ENCODE peak calls at places on chromosomes 12 and 14, in five cellular contexts. L, P, C, G and R are unnamed samples.
A peak's percentile ranks its signal among the peaks of the same experiment; 100 is the strongest.

GRCh38 chr12:121391619-121392324 is 8.1 kb upstream of the RNF34 start:
- DNase-seq in L (no peak), P (no peak), C (no peak), G (no peak), R (no peak)

GRCh38 chr12:9760699-9761406 is at the start of gene CD69:
- DNase-seq in L (no peak), P (peak; percentile 80), C (peak; percentile 51), G (no peak), R (no peak)

GRCh38 chr14:90781344-90781761 is 34.9 kb downstream of the TTC7B start:
- DNase-seq in L (no peak), P (no peak), C (no peak), G (peak; percentile 36), R (no peak)

GRCh38 chr14:79629372-79629771 is 581.9 kb downstream of the DIO2 start:
- DNase-seq in L (no peak), P (no peak), C (no peak), G (no peak), R (no peak)

GRCh38 chr14:99331796-99332195 is 59.8 kb upstream of the BCL11B start:
- DNase-seq in L (no peak), P (no peak), C (no peak), G (peak; percentile 6), R (no peak)

GRCh38 chr14:99819514-99819913 is 26.3 kb downstream of the EML1 start:
- DNase-seq in L (no peak), P (no peak), C (no peak), G (no peak), R (no peak)

GRCh38 chr14:72678360-72678759 is 215.5 kb downstream of the DPF3 start:
- DNase-seq in L (no peak), P (no peak), C (no peak), G (no peak), R (no peak)

GRCh38 chr12:109386079-109386473 is 38.4 kb downstream of the MYO1H start:
- DNase-seq in L (peak; percentile 6), P (no peak), C (no peak), G (no peak), R (peak; percentile 75)

GRCh38 chr14:77125275-77126073 is 16.1 kb downstream of the ZDHHC22 start:
- DNase-seq in L (no peak), P (no peak), C (no peak), G (no peak), R (no peak)

GRCh38 chr12:104372048-104372720 is 68.6 kb downstream of the EID3 start:
- DNase-seq in L (no peak), P (no peak), C (no peak), G (no peak), R (no peak)

GRCh38 chr14:104292084-104292970 is 153.9 kb downstream of the KIF26A start:
- DNase-seq in L (no peak), P (no peak), C (no peak), G (peak; percentile 33), R (no peak)

GRCh38 chr12:122866950-122867607 is 28.8 kb downstream of the VPS37B start:
- DNase-seq in L (no peak), P (no peak), C (no peak), G (peak; percentile 53), R (no peak)

GRCh38 chr14:73786632-73786941 is 65.0 kb upstream of the PTGR2 start:
- DNase-seq in L (no peak), P (peak; percentile 62), C (no peak), G (peak; percentile 81), R (no peak)

GRCh38 chr12:58540480-58541299 is 379.6 kb downstream of the LRIG3 start:
- DNase-seq in L (peak; percentile 93), P (no peak), C (peak; percentile 75), G (peak; percentile 68), R (peak; percentile 90)

GRCh38 chr12:89919241-89919906 is 210.7 kb upstream of the ATP2B1 start:
- DNase-seq in L (no peak), P (no peak), C (peak; percentile 86), G (peak; percentile 59), R (no peak)

GRCh38 chr14:91335191-91336092 is 82.2 kb downstream of the CCDC88C start:
- DNase-seq in L (no peak), P (no peak), C (no peak), G (no peak), R (no peak)

GRCh38 chr12:22312336-22312735 is 22.2 kb downstream of the ST8SIA1 start:
- DNase-seq in L (no peak), P (no peak), C (no peak), G (no peak), R (no peak)

GRCh38 chr12:124001343-124001742 is 28.3 kb downstream of the ZNF664 start:
- DNase-seq in L (no peak), P (no peak), C (no peak), G (no peak), R (no peak)

GRCh38 chr12:885701-886100 is 63.8 kb downstream of the RAD52 start:
- DNase-seq in L (no peak), P (no peak), C (no peak), G (no peak), R (no peak)

GRCh38 chr14:99522934-99523660 is 41.9 kb downstream of the CCNK start:
- DNase-seq in L (no peak), P (no peak), C (no peak), G (no peak), R (no peak)